ENCODE peak calls at places on chromosomes 2 and 18, in six cellular contexts. One of them, this sample, is unnamed.

GRCh38 chr2:236663267-236663666 is 93.6 kb downstream of the ACKR3 start:
- DNase-seq in mesendoderm: no peak
- DNase-seq in smooth muscle cell of the brain vasculature: no peak
- DNase-seq in WTC11: no peak
- DNase-seq in mucosa of gallbladder: peak
- DNase-seq in KG1: no peak
- DNase-seq in this sample: no peak

GRCh38 chr2:189074496-189074895 is 100.3 kb downstream of the COL3A1 start:
- DNase-seq in mesendoderm: no peak
- DNase-seq in smooth muscle cell of the brain vasculature: no peak
- DNase-seq in WTC11: no peak
- DNase-seq in mucosa of gallbladder: no peak
- DNase-seq in KG1: no peak
- DNase-seq in this sample: peak

GRCh38 chr2:149038442-149039212 is at the start of gene LYPD6B:
- DNase-seq in mesendoderm: peak
- DNase-seq in smooth muscle cell of the brain vasculature: no peak
- DNase-seq in WTC11: peak
- DNase-seq in mucosa of gallbladder: peak
- DNase-seq in KG1: no peak
- DNase-seq in this sample: no peak

GRCh38 chr2:47049502-47049901 is 105.6 kb downstream of the STPG4 start:
- DNase-seq in mesendoderm: no peak
- DNase-seq in smooth muscle cell of the brain vasculature: no peak
- DNase-seq in WTC11: no peak
- DNase-seq in mucosa of gallbladder: no peak
- DNase-seq in KG1: no peak
- DNase-seq in this sample: no peak

GRCh38 chr2:11213090-11213638 is 57.9 kb downstream of the SLC66A3 start:
- DNase-seq in mesendoderm: peak
- DNase-seq in smooth muscle cell of the brain vasculature: no peak
- DNase-seq in WTC11: no peak
- DNase-seq in mucosa of gallbladder: no peak
- DNase-seq in KG1: no peak
- DNase-seq in this sample: no peak

GRCh38 chr2:44169155-44169898 is 652 bp downstream of the PPM1B start:
- DNase-seq in mesendoderm: peak
- DNase-seq in smooth muscle cell of the brain vasculature: no peak
- DNase-seq in WTC11: peak
- DNase-seq in mucosa of gallbladder: peak
- DNase-seq in KG1: peak
- DNase-seq in this sample: no peak

GRCh38 chr2:192007819-192008218 is 160.9 kb upstream of the CAVIN2 start:
- DNase-seq in mesendoderm: no peak
- DNase-seq in smooth muscle cell of the brain vasculature: no peak
- DNase-seq in WTC11: no peak
- DNase-seq in mucosa of gallbladder: no peak
- DNase-seq in KG1: no peak
- DNase-seq in this sample: no peak

GRCh38 chr2:47937677-47938076 is 31.4 kb upstream of the FBXO11 start:
- DNase-seq in mesendoderm: no peak
- DNase-seq in smooth muscle cell of the brain vasculature: no peak
- DNase-seq in WTC11: no peak
- DNase-seq in mucosa of gallbladder: no peak
- DNase-seq in KG1: no peak
- DNase-seq in this sample: no peak

GRCh38 chr18:9914584-9915290 is 921 bp downstream of the VAPA start:
- DNase-seq in mesendoderm: peak
- DNase-seq in smooth muscle cell of the brain vasculature: no peak
- DNase-seq in WTC11: peak
- DNase-seq in mucosa of gallbladder: peak
- DNase-seq in KG1: peak
- DNase-seq in this sample: no peak

GRCh38 chr2:191257934-191258333 is 12.7 kb downstream of the MYO1B start:
- DNase-seq in mesendoderm: no peak
- DNase-seq in smooth muscle cell of the brain vasculature: no peak
- DNase-seq in WTC11: no peak
- DNase-seq in mucosa of gallbladder: no peak
- DNase-seq in KG1: no peak
- DNase-seq in this sample: no peak

GRCh38 chr2:227347117-227347516 is 22.1 kb downstream of the MFF start:
- DNase-seq in mesendoderm: peak
- DNase-seq in smooth muscle cell of the brain vasculature: no peak
- DNase-seq in WTC11: no peak
- DNase-seq in mucosa of gallbladder: no peak
- DNase-seq in KG1: no peak
- DNase-seq in this sample: no peak

GRCh38 chr2:182038579-182038978 is 52.9 kb downstream of the PPP1R1C start:
- DNase-seq in mesendoderm: peak
- DNase-seq in smooth muscle cell of the brain vasculature: no peak
- DNase-seq in WTC11: no peak
- DNase-seq in mucosa of gallbladder: no peak
- DNase-seq in KG1: no peak
- DNase-seq in this sample: no peak